ENCODE peak calls at places on chromosomes 12 and 14, in ten cellular contexts. A is H9, R is fibroblast of lung, T is PC-3, U is neural progenitor cell, J is Karpas-422, X is mammary epithelial cell, P is GM12878, W is IMR-90, S is K562. V is an unnamed sample. For H4K20me1, the result is how much of the 10 kb centered on the place peaks cover.

GRCh38 chr14:99579077-99579836 is 24.8 kb downstream of the CCDC85C start:
- DNase-seq in A (no peak), R (no peak), T (peak), U (no peak), J (no peak), X (peak), P (no peak), W (no peak), S (no peak), V (no peak)

GRCh38 chr12:106950591-106950990 is 5.1 kb upstream of the TMEM263 start:
- DNase-seq in A (no peak), R (no peak), T (no peak), U (no peak), J (no peak), X (no peak), P (no peak), W (no peak), S (no peak), V (no peak)

GRCh38 chr12:19105468-19105867 is 24.1 kb upstream of the PLEKHA5 start:
- DNase-seq in A (no peak), R (no peak), T (no peak), U (no peak), J (no peak), X (no peak), P (no peak), W (no peak), S (no peak), V (no peak)

GRCh38 chr12:82299617-82300016 is 58.6 kb downstream of the CCDC59 start:
- DNase-seq in A (no peak), R (no peak), T (no peak), U (no peak), J (no peak), X (no peak), P (no peak), W (no peak), S (no peak), V (peak)

GRCh38 chr12:262817-263216 is at the start of gene SLC6A13:
- DNase-seq in A (no peak), R (no peak), T (no peak), U (peak), J (no peak), X (peak), P (no peak), W (no peak), S (no peak), V (peak)

GRCh38 chr12:124684971-124685688 is 117.7 kb upstream of the NCOR2 start:
- DNase-seq in A (no peak), R (peak), T (peak), U (no peak), J (no peak), X (peak), P (no peak), W (peak), S (no peak), V (peak)

GRCh38 chr12:4147051-4147481 is 126.5 kb upstream of the CCND2 start:
- DNase-seq in A (no peak), R (no peak), T (no peak), U (no peak), J (peak), X (no peak), P (no peak), W (no peak), S (no peak), V (no peak)

GRCh38 chr14:32109676-32110075 is 32.6 kb downstream of the ARHGAP5 start:
- DNase-seq in A (no peak), R (peak), T (no peak), U (no peak), J (no peak), X (no peak), P (no peak), W (peak), S (no peak), V (peak)

GRCh38 chr12:132718644-132719043 is 8.0 kb downstream of the PGAM5 start:
- DNase-seq in A (no peak), R (no peak), T (no peak), U (no peak), J (no peak), X (no peak), P (no peak), W (no peak), S (no peak), V (no peak)

GRCh38 chr12:20345866-20346265 is 22.5 kb upstream of the PDE3A start:
- DNase-seq in A (no peak), R (no peak), T (no peak), U (no peak), J (no peak), X (no peak), P (no peak), W (no peak), S (no peak), V (no peak)

GRCh38 chr14:74551903-74552371 is 58.4 kb downstream of the ISCA2 start:
- DNase-seq in A (no peak), R (peak), T (no peak), U (peak), J (no peak), X (no peak), P (no peak), W (no peak), S (no peak), V (no peak)

GRCh38 chr12:69844416-69844815 is 19.4 kb downstream of the MYRFL start:
- DNase-seq in A (no peak), R (no peak), T (no peak), U (no peak), J (no peak), X (no peak), P (no peak), W (no peak), S (no peak), V (no peak)

DNA sequence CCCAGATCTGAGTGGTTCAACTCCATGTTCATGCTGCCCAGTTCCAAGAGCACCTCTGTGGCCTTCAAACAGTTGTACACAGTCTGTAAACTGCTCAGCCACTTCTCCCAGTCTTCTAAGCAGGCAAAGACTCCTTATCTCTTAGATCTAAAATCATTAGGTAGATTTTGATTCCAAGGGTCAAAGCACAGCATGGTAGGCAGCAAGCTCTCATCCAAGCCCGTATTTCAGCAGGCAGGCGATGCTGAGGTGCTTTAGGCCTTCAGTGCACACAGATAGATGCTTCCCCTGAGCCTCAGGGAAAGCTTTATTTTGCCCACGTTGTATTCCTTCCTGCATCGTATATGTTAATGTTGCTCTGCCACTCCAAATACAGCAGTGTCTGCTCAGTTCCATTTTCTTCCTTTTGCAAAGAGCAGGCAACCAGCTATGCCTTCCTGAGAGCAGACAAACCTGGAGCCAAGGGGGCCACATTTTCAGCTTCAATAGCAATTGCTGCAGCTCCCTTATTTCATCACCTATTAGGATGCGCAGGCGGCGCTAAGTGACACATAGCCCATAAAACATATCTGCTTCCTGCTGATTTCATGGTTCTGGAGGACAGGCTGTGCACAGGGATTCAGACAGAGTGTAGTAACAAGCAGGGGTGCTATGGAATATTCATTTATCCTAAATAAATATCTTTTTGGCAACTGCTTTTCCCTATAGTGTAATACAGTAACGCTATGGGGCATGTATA is 67.5 kb downstream of the ETV6 start:
- DNase-seq in A (no peak), R (peak), T (no peak), U (no peak), J (no peak), X (no peak), P (no peak), W (peak), S (no peak), V (peak)
- H4K20me1 ChIP-seq in A (under half), R (under half), T (under half), U (under half), J (under half), X (under half), P (under half), W (under half), S (under half), V (under half)

DNA sequence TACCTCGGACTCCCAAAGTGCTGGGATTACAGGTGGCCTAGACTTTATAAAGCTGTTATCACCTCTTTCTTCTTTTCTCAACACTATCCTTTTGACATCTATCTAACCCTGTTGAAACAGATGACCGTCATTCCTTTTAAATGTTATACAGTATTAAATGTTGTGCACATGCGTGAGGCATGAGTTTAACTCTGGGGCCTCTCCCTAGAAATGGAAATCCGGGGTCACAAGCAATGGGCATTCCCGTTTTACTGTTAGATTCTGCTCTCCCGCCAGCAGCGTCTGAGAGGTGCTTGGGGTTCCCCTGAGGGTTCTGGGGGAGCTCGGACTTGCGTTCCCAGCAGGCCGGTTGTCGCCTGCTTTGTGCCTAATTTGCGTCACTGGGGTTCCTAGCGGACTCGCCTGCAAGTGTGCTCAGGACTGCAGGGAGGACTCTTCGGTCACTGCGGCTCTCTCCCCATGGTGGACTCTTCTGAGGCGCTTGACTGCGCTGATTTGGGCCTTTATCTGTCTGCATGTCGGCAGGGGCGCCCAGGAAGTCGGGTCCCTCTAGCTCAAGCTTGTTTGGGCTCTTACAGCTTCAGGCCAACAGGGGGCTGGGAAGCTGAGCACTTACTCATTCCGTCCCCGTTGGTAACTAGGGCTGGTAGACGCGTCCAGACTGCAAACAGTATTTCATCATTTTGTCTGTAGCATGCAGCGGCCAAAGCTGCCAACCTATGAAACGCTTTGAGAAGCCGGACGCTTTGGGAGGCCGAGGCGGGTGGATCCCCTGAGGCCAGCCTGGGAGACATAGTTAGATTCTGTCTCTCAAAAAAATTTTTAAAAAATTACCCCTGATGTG is 1.2 kb upstream of the RAN start:
- DNase-seq in A (peak), R (peak), T (peak), U (peak), J (peak), X (peak), P (peak), W (peak), S (peak), V (peak)
- H3K9ac ChIP-seq in A (no peak), R (peak), T (peak), U (no peak), J (peak), X (no peak), P (peak), W (peak), S (peak), V (peak)

GRCh38 chr12:25730489-25731349 is 177.6 kb upstream of the LMNTD1 start:
- DNase-seq in A (no peak), R (no peak), T (peak), U (peak), J (no peak), X (peak), P (no peak), W (no peak), S (no peak), V (no peak)

GRCh38 chr12:25723286-25723685 is 170.2 kb upstream of the LMNTD1 start:
- DNase-seq in A (no peak), R (peak), T (no peak), U (no peak), J (no peak), X (no peak), P (no peak), W (peak), S (no peak), V (peak)

GRCh38 chr12:25723921-25724491 is 170.9 kb upstream of the LMNTD1 start:
- DNase-seq in A (no peak), R (peak), T (peak), U (no peak), J (no peak), X (peak), P (no peak), W (no peak), S (no peak), V (peak)

GRCh38 chr12:25728196-25728595 is 175.1 kb upstream of the LMNTD1 start:
- DNase-seq in A (no peak), R (peak), T (no peak), U (no peak), J (no peak), X (no peak), P (no peak), W (no peak), S (no peak), V (peak)

DNA sequence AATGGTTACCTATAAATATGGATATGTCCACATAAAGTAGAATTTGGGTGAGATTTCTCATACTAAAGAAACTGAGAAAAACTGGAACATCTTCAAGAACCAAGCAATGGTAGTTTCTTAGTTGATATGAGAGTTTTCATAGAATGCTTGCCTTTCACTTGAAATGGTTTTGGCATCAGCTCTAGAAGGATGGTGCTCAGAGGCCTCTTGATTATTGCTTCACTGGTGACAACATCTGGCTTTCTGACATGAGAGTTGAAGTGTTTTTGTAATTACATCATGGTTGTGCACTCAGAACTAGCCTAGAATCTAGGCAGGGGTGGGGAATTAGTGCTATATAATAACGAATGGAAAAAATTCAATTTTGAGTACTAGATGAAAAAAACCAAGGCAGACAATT is 172.8 kb upstream of the LMNTD1 start:
- DNase-seq in A (no peak), R (peak), T (no peak), U (no peak), J (no peak), X (peak), P (no peak), W (peak), S (no peak), V (peak)
- H4K20me1 ChIP-seq in A (under half), R (under half), T (under half), U (under half), J (under half), X (under half), P (under half), W (under half), S (under half), V (under half)

GRCh38 chr12:1566449-1567135 is 27.8 kb downstream of the FBXL14 start:
- DNase-seq in A (no peak), R (no peak), T (no peak), U (peak), J (no peak), X (no peak), P (no peak), W (no peak), S (peak), V (no peak)
- H3K9ac ChIP-seq in A (no peak), R (no peak), T (no peak), U (no peak), J (no peak), X (no peak), P (no peak), W (no peak), S (peak), V (no peak)